ENCODE peak calls at places on chromosomes 11 and 22, in six cellular contexts. One of them, this sample, is unnamed.

GRCh38 chr22:39674536-39674935 is 104.0 kb downstream of the CACNA1I start:
- DNase-seq in CD8-positive, alpha-beta memory T cell: no peak
- DNase-seq in GM23248: peak
- DNase-seq in kidney glomerular epithelial cell: peak
- DNase-seq in NCI-H526 treated with DMSO at 0.1 percent for 48 hours: no peak
- DNase-seq in NCI-H2029 treated with DMSO at 0.1 percent for 48 hours: no peak
- DNase-seq in this sample: no peak

GRCh38 chr22:33427461-33427860 is 369.3 kb upstream of the SYN3 start:
- DNase-seq in CD8-positive, alpha-beta memory T cell: no peak
- DNase-seq in GM23248: no peak
- DNase-seq in kidney glomerular epithelial cell: no peak
- DNase-seq in NCI-H526 treated with DMSO at 0.1 percent for 48 hours: no peak
- DNase-seq in NCI-H2029 treated with DMSO at 0.1 percent for 48 hours: no peak
- DNase-seq in this sample: no peak

GRCh38 chr22:36979016-36979415 is 40.2 kb downstream of the TST start:
- DNase-seq in CD8-positive, alpha-beta memory T cell: no peak
- DNase-seq in GM23248: no peak
- DNase-seq in kidney glomerular epithelial cell: no peak
- DNase-seq in NCI-H526 treated with DMSO at 0.1 percent for 48 hours: no peak
- DNase-seq in NCI-H2029 treated with DMSO at 0.1 percent for 48 hours: no peak
- DNase-seq in this sample: no peak

GRCh38 chr11:47518212-47518959 is 34.5 kb downstream of the CELF1 start:
- DNase-seq in CD8-positive, alpha-beta memory T cell: no peak
- DNase-seq in GM23248: no peak
- DNase-seq in kidney glomerular epithelial cell: no peak
- DNase-seq in NCI-H526 treated with DMSO at 0.1 percent for 48 hours: no peak
- DNase-seq in NCI-H2029 treated with DMSO at 0.1 percent for 48 hours: no peak
- DNase-seq in this sample: no peak

GRCh38 chr22:43624144-43624998 is 187.7 kb downstream of the EFCAB6 start:
- DNase-seq in CD8-positive, alpha-beta memory T cell: no peak
- DNase-seq in GM23248: peak
- DNase-seq in kidney glomerular epithelial cell: no peak
- DNase-seq in NCI-H526 treated with DMSO at 0.1 percent for 48 hours: no peak
- DNase-seq in NCI-H2029 treated with DMSO at 0.1 percent for 48 hours: no peak
- DNase-seq in this sample: no peak

GRCh38 chr11:18522388-18522787 is 4.4 kb downstream of the TSG101 start:
- DNase-seq in CD8-positive, alpha-beta memory T cell: no peak
- DNase-seq in GM23248: peak
- DNase-seq in kidney glomerular epithelial cell: no peak
- DNase-seq in NCI-H526 treated with DMSO at 0.1 percent for 48 hours: no peak
- DNase-seq in NCI-H2029 treated with DMSO at 0.1 percent for 48 hours: no peak
- DNase-seq in this sample: no peak

GRCh38 chr11:2096001-2096918 is 42.9 kb downstream of the IGF2 start:
- DNase-seq in CD8-positive, alpha-beta memory T cell: no peak
- DNase-seq in GM23248: peak
- DNase-seq in kidney glomerular epithelial cell: peak
- DNase-seq in NCI-H526 treated with DMSO at 0.1 percent for 48 hours: no peak
- DNase-seq in NCI-H2029 treated with DMSO at 0.1 percent for 48 hours: no peak
- DNase-seq in this sample: no peak

GRCh38 chr11:84993386-84993785 is 633.8 kb downstream of the DLG2 start:
- DNase-seq in CD8-positive, alpha-beta memory T cell: no peak
- DNase-seq in GM23248: peak
- DNase-seq in kidney glomerular epithelial cell: no peak
- DNase-seq in NCI-H526 treated with DMSO at 0.1 percent for 48 hours: no peak
- DNase-seq in NCI-H2029 treated with DMSO at 0.1 percent for 48 hours: no peak
- DNase-seq in this sample: no peak

GRCh38 chr11:64971421-64972233 is at the start of gene MAJIN:
- DNase-seq in CD8-positive, alpha-beta memory T cell: peak
- DNase-seq in GM23248: peak
- DNase-seq in kidney glomerular epithelial cell: peak
- DNase-seq in NCI-H526 treated with DMSO at 0.1 percent for 48 hours: no peak
- DNase-seq in NCI-H2029 treated with DMSO at 0.1 percent for 48 hours: peak
- DNase-seq in this sample: peak

GRCh38 chr22:30318773-30319419 is 7.8 kb downstream of the TBC1D10A start:
- DNase-seq in CD8-positive, alpha-beta memory T cell: no peak
- DNase-seq in GM23248: no peak
- DNase-seq in kidney glomerular epithelial cell: no peak
- DNase-seq in NCI-H526 treated with DMSO at 0.1 percent for 48 hours: no peak
- DNase-seq in NCI-H2029 treated with DMSO at 0.1 percent for 48 hours: no peak
- DNase-seq in this sample: no peak